ENCODE peak calls at places on chromosomes 4 and X, in eight cellular contexts. J, X, U, O, F, K, W and H are unnamed samples.

GRCh38 chrX:130165181-130165702 is 399 bp downstream of the AIFM1 start:
- DNase-seq in J (no peak), X (no peak), U (no peak), O (no peak), F (no peak), K (no peak), W (no peak), H (no peak)

GRCh38 chrX:108298165-108298602 is 140.0 kb downstream of the COL4A6 start:
- DNase-seq in J (no peak), X (no peak), U (no peak), O (no peak), F (no peak), K (no peak), W (no peak), H (no peak)

GRCh38 chr4:156545003-156545785 is 426.4 kb downstream of the PDGFC start:
- DNase-seq in J (no peak), X (no peak), U (no peak), O (no peak), F (no peak), K (no peak), W (peak; percentile 31), H (no peak)

GRCh38 chr4:101191302-101192098 is 155.8 kb downstream of the PPP3CA start:
- DNase-seq in J (peak; percentile 87), X (no peak), U (peak; percentile 49), O (peak; percentile 67), F (peak; percentile 86), K (no peak), W (peak; percentile 70), H (peak; percentile 20)

GRCh38 chr4:157151711-157152110 is 68.8 kb upstream of the GRIA2 start:
- DNase-seq in J (no peak), X (no peak), U (no peak), O (no peak), F (no peak), K (no peak), W (no peak), H (no peak)

GRCh38 chr4:155666701-155667537 is at the start of gene GUCY1A1:
- DNase-seq in J (peak; percentile 19), X (peak; percentile 76), U (peak; percentile 27), O (peak; percentile 40), F (peak; percentile 52), K (no peak), W (no peak), H (no peak)

GRCh38 chr4:36269116-36269515 is 12.3 kb upstream of the DTHD1 start:
- DNase-seq in J (no peak), X (no peak), U (no peak), O (no peak), F (no peak), K (peak; percentile 85), W (no peak), H (no peak)

GRCh38 chr4:7943211-7943610 is 3.5 kb upstream of the AFAP1 start:
- DNase-seq in J (no peak), X (no peak), U (no peak), O (no peak), F (no peak), K (no peak), W (no peak), H (no peak)

DNA sequence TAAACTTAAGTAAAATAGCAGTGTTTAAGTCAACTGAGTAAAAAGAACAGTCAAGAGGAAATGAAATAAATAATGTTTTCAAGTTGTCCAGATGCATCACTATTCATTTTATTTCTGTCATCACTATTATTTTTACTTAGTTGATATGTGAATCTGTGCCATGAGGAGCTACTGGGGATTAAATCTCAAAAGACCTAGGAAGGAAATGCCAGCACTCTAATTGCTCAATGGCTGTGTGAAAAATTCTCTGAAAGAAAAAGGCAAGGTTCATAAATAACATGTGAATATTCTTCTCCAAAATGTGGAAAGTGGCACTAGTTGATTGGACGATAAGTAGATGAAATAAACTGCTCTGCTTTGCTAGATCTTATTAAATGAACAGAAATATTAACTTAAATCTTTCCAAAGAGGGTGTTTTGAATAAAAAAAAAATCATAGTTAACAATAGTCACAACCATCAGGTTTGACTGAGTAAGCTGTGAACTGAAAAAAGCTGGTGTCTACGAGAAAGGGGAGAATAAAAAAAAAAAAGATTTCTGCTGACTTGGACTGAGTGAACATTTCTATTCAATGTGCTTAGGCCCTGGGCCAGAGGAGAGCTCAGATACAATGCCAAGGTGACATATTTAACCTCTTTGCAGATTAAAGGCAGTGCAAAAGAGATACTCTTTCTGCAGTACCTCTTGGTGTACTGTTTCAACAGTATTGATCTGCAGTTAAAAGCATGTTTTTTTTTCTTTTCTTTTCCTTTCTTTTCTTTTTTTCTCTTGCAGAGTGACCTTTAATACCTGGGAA is 1.5 kb downstream of the SPARCL1 start:
- DNase-seq in J (no peak), X (no peak), U (no peak), O (no peak), F (peak; percentile 29), K (no peak), W (no peak), H (no peak)
- H3K4me3 ChIP-seq in J (peak overlapping the region; percentile 49), X (no peak overlapping the region), U (peak overlapping the region; percentile 51), O (no peak overlapping the region), F (peak overlapping the region; percentile 55), K (no peak overlapping the region), W (peak overlapping the region; percentile 21), H (peak overlapping the region; percentile 79)

GRCh38 chrX:136028383-136028984 is 43.2 kb downstream of the SLC9A6 start:
- DNase-seq in J (no peak), X (peak; percentile 39), U (no peak), O (no peak), F (no peak), K (no peak), W (peak; percentile 24), H (no peak)

GRCh38 chrX:136032370-136032769 is 47.1 kb downstream of the SLC9A6 start:
- DNase-seq in J (no peak), X (no peak), U (no peak), O (no peak), F (no peak), K (no peak), W (no peak), H (no peak)

GRCh38 chrX:136034622-136035021 is 49.4 kb downstream of the SLC9A6 start:
- DNase-seq in J (no peak), X (no peak), U (no peak), O (no peak), F (no peak), K (no peak), W (no peak), H (no peak)

GRCh38 chrX:136031626-136032025 is 46.4 kb downstream of the SLC9A6 start:
- DNase-seq in J (no peak), X (no peak), U (no peak), O (no peak), F (no peak), K (no peak), W (no peak), H (no peak)

DNA sequence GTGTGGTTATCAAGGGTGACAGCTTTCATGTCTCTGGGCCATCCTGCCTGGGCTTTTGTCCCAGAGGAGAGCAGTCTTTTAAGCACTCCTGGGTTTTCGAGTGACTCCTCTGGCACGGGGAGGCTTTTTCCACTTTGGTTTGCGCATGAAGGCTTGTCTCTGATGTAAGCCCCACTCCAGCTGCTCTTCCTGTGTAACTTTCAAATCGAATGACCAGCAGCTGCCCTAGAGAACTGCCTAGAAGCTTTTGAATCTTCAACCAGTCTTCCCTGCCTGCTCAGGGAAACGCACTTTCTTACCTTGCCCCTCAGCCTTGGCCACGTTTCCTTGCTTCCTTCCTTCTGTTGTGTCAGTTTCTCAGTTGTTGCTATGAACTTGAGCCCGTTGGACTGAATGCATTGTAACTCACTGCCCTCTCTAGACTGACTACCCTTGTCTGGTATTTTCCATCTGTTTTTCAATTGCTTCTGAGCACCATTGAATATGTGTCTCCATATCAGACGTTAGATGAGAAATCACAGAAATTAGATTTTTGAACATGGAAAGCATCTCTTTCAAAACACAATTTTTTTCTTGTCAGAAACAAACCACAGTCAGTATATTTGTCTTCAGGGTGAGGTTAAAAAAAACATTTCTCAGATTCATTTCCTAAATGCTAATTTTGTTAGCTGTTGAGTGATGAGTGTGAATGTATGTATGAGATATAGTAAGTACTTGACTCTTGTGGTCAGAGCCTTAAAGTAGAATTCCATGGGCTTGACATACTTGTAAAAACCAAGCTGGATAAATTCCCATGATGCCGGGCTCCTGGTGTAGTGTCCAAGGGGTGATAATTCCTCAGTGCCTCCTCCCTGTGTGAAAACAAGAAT is 45.4 kb downstream of the SLC9A6 start:
- DNase-seq in J (no peak), X (peak; percentile 3), U (no peak), O (peak; percentile 83), F (peak; percentile 80), K (no peak), W (peak; percentile 52), H (no peak)
- H3K27ac ChIP-seq in J (peak overlapping the region; percentile 61), X (no peak overlapping the region), U (no peak overlapping the region), O (peak overlapping the region; percentile 87), F (peak overlapping the region; percentile 54), K (no peak overlapping the region), W (peak overlapping the region; percentile 21), H (peak overlapping the region; percentile 90)

GRCh38 chr4:42646013-42646784 is 10.7 kb downstream of the ATP8A1 start:
- DNase-seq in J (no peak), X (no peak), U (no peak), O (no peak), F (no peak), K (no peak), W (no peak), H (no peak)

GRCh38 chr4:42643685-42644084 is 13.2 kb downstream of the ATP8A1 start:
- DNase-seq in J (peak; percentile 24), X (no peak), U (no peak), O (no peak), F (no peak), K (no peak), W (no peak), H (no peak)

GRCh38 chr4:42642136-42642797 is 14.6 kb downstream of the ATP8A1 start:
- DNase-seq in J (no peak), X (no peak), U (no peak), O (no peak), F (no peak), K (no peak), W (no peak), H (no peak)

GRCh38 chr4:42646999-42647541 is 9.8 kb downstream of the ATP8A1 start:
- DNase-seq in J (no peak), X (no peak), U (no peak), O (no peak), F (no peak), K (no peak), W (no peak), H (no peak)

DNA sequence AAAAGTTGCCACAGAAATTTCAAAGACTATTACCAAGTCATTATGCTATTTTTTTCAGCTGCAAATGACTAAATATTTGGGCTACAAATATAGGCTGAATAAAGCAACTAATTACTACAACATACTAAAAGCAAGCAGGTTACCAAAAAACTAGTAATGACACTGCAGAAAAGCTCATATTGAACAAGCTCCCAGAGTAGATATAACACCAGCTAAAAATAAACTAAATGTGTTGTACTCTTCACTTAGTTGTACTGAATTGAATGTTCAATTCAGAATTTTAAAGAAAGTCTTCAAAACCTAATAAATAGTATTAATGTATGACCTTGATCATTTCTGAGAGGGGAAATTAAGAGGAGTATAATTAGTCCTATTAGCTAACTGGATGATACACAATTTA is 12.0 kb downstream of the ATP8A1 start:
- DNase-seq in J (no peak), X (no peak), U (no peak), O (no peak), F (no peak), K (no peak), W (no peak), H (no peak)
- H3K4me3 ChIP-seq in J (no peak overlapping the region), X (no peak overlapping the region), U (no peak overlapping the region), O (no peak overlapping the region), F (no peak overlapping the region), K (no peak overlapping the region), W (no peak overlapping the region), H (no peak overlapping the region)

GRCh38 chr4:169228076-169228475 is 42.7 kb downstream of the SH3RF1 start:
- DNase-seq in J (no peak), X (no peak), U (no peak), O (no peak), F (no peak), K (no peak), W (no peak), H (no peak)

GRCh38 chr4:169222768-169223167 is 48.0 kb downstream of the SH3RF1 start:
- DNase-seq in J (no peak), X (no peak), U (no peak), O (no peak), F (no peak), K (no peak), W (no peak), H (no peak)

GRCh38 chr4:169225058-169225751 is 45.6 kb downstream of the SH3RF1 start:
- DNase-seq in J (no peak), X (no peak), U (no peak), O (no peak), F (no peak), K (no peak), W (no peak), H (no peak)

GRCh38 chr4:169226565-169226964 is 44.2 kb downstream of the SH3RF1 start:
- DNase-seq in J (no peak), X (no peak), U (no peak), O (no peak), F (no peak), K (no peak), W (no peak), H (no peak)

DNA sequence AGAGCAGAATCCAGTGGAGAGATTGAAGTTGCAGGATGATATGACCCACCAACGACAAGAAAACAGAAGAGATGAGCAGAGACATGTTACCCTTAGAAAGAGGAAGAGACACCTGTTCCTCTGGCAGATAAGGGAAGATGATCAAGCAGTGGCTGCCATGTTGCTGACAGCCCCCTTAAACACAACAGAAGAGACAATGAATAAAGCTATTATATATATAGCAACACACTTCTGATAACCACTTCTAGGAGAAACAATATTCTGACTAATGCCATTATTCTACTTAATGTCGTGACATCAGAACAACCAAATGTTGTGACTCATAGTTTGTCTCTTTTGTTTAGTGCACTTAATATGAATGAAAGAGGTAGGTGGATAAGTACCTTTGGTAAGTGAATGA is 44.9 kb downstream of the SH3RF1 start:
- DNase-seq in J (no peak), X (no peak), U (no peak), O (no peak), F (no peak), K (no peak), W (no peak), H (no peak)
- H3K27ac ChIP-seq in J (no peak overlapping the region), X (no peak overlapping the region), U (no peak overlapping the region), O (no peak overlapping the region), F (no peak overlapping the region), K (no peak overlapping the region), W (no peak overlapping the region), H (no peak overlapping the region)